ENCODE peak calls at places on chromosomes 5 and 9, in seven cellular contexts. One of them, this sample, is unnamed.

GRCh38 chr9:105911104-105911911 is 217.0 kb downstream of the TMEM38B start:
- DNase-seq in AG08396: no peak
- DNase-seq in HuH-7: peak
- DNase-seq in NCI-H69: no peak
- DNase-seq in activated CD8-positive, alpha-beta memory T cell treated with anti-CD3 and anti-CD28 coated beads, Interleukin-2, amount 10 ng/mL, durations not matched to agents 7 days and 5 days: no peak
- DNase-seq in amniotic epithelial cell: no peak
- DNase-seq in uterus: no peak
- DNase-seq in this sample: no peak

GRCh38 chr9:69677931-69678330 is 5.8 kb upstream of the APBA1 start:
- DNase-seq in AG08396: no peak
- DNase-seq in HuH-7: no peak
- DNase-seq in NCI-H69: no peak
- DNase-seq in activated CD8-positive, alpha-beta memory T cell treated with anti-CD3 and anti-CD28 coated beads, Interleukin-2, amount 10 ng/mL, durations not matched to agents 7 days and 5 days: no peak
- DNase-seq in amniotic epithelial cell: no peak
- DNase-seq in uterus: no peak
- DNase-seq in this sample: no peak

GRCh38 chr5:172777381-172778222 is 6.6 kb upstream of the DUSP1 start:
- DNase-seq in AG08396: peak
- DNase-seq in HuH-7: no peak
- DNase-seq in NCI-H69: peak
- DNase-seq in activated CD8-positive, alpha-beta memory T cell treated with anti-CD3 and anti-CD28 coated beads, Interleukin-2, amount 10 ng/mL, durations not matched to agents 7 days and 5 days: peak
- DNase-seq in amniotic epithelial cell: peak
- DNase-seq in uterus: peak
- DNase-seq in this sample: peak

GRCh38 chr5:165928971-165929370 is 2362.5 kb upstream of the WWC1 start:
- DNase-seq in AG08396: no peak
- DNase-seq in HuH-7: no peak
- DNase-seq in NCI-H69: no peak
- DNase-seq in activated CD8-positive, alpha-beta memory T cell treated with anti-CD3 and anti-CD28 coated beads, Interleukin-2, amount 10 ng/mL, durations not matched to agents 7 days and 5 days: no peak
- DNase-seq in amniotic epithelial cell: no peak
- DNase-seq in uterus: no peak
- DNase-seq in this sample: no peak

GRCh38 chr9:107737987-107738743 is 248.6 kb upstream of the KLF4 start:
- DNase-seq in AG08396: peak
- DNase-seq in HuH-7: no peak
- DNase-seq in NCI-H69: peak
- DNase-seq in activated CD8-positive, alpha-beta memory T cell treated with anti-CD3 and anti-CD28 coated beads, Interleukin-2, amount 10 ng/mL, durations not matched to agents 7 days and 5 days: no peak
- DNase-seq in amniotic epithelial cell: peak
- DNase-seq in uterus: peak
- DNase-seq in this sample: no peak

GRCh38 chr9:85522459-85523092 is 219.2 kb downstream of the AGTPBP1 start:
- DNase-seq in AG08396: peak
- DNase-seq in HuH-7: no peak
- DNase-seq in NCI-H69: peak
- DNase-seq in activated CD8-positive, alpha-beta memory T cell treated with anti-CD3 and anti-CD28 coated beads, Interleukin-2, amount 10 ng/mL, durations not matched to agents 7 days and 5 days: peak
- DNase-seq in amniotic epithelial cell: peak
- DNase-seq in uterus: no peak
- DNase-seq in this sample: peak

GRCh38 chr9:1373445-1373844 is 323.3 kb downstream of the DMRT2 start:
- DNase-seq in AG08396: no peak
- DNase-seq in HuH-7: no peak
- DNase-seq in NCI-H69: no peak
- DNase-seq in activated CD8-positive, alpha-beta memory T cell treated with anti-CD3 and anti-CD28 coated beads, Interleukin-2, amount 10 ng/mL, durations not matched to agents 7 days and 5 days: no peak
- DNase-seq in amniotic epithelial cell: no peak
- DNase-seq in uterus: no peak
- DNase-seq in this sample: no peak

GRCh38 chr9:115595951-115596742 is 478.2 kb upstream of the TNC start:
- DNase-seq in AG08396: peak
- DNase-seq in HuH-7: no peak
- DNase-seq in NCI-H69: peak
- DNase-seq in activated CD8-positive, alpha-beta memory T cell treated with anti-CD3 and anti-CD28 coated beads, Interleukin-2, amount 10 ng/mL, durations not matched to agents 7 days and 5 days: no peak
- DNase-seq in amniotic epithelial cell: peak
- DNase-seq in uterus: no peak
- DNase-seq in this sample: no peak

GRCh38 chr9:123058834-123059233 is 25.4 kb downstream of the GPR21 start:
- DNase-seq in AG08396: peak
- DNase-seq in HuH-7: peak
- DNase-seq in NCI-H69: no peak
- DNase-seq in activated CD8-positive, alpha-beta memory T cell treated with anti-CD3 and anti-CD28 coated beads, Interleukin-2, amount 10 ng/mL, durations not matched to agents 7 days and 5 days: no peak
- DNase-seq in amniotic epithelial cell: peak
- DNase-seq in uterus: no peak
- DNase-seq in this sample: no peak

GRCh38 chr9:82645591-82645990 is 417.4 kb downstream of the RASEF start:
- DNase-seq in AG08396: no peak
- DNase-seq in HuH-7: no peak
- DNase-seq in NCI-H69: peak
- DNase-seq in activated CD8-positive, alpha-beta memory T cell treated with anti-CD3 and anti-CD28 coated beads, Interleukin-2, amount 10 ng/mL, durations not matched to agents 7 days and 5 days: no peak
- DNase-seq in amniotic epithelial cell: no peak
- DNase-seq in uterus: no peak
- DNase-seq in this sample: no peak

GRCh38 chr9:68705636-68706578 is 867 bp downstream of the PIP5K1B start:
- DNase-seq in AG08396: peak
- DNase-seq in HuH-7: peak
- DNase-seq in NCI-H69: peak
- DNase-seq in activated CD8-positive, alpha-beta memory T cell treated with anti-CD3 and anti-CD28 coated beads, Interleukin-2, amount 10 ng/mL, durations not matched to agents 7 days and 5 days: no peak
- DNase-seq in amniotic epithelial cell: peak
- DNase-seq in uterus: no peak
- DNase-seq in this sample: peak

GRCh38 chr5:154214236-154215106 is 23.9 kb downstream of the GALNT10 start:
- DNase-seq in AG08396: no peak
- DNase-seq in HuH-7: no peak
- DNase-seq in NCI-H69: no peak
- DNase-seq in activated CD8-positive, alpha-beta memory T cell treated with anti-CD3 and anti-CD28 coated beads, Interleukin-2, amount 10 ng/mL, durations not matched to agents 7 days and 5 days: no peak
- DNase-seq in amniotic epithelial cell: peak
- DNase-seq in uterus: no peak
- DNase-seq in this sample: no peak

GRCh38 chr5:149002053-149002452 is 60.8 kb downstream of the SH3TC2 start:
- DNase-seq in AG08396: peak
- DNase-seq in HuH-7: peak
- DNase-seq in NCI-H69: no peak
- DNase-seq in activated CD8-positive, alpha-beta memory T cell treated with anti-CD3 and anti-CD28 coated beads, Interleukin-2, amount 10 ng/mL, durations not matched to agents 7 days and 5 days: no peak
- DNase-seq in amniotic epithelial cell: peak
- DNase-seq in uterus: no peak
- DNase-seq in this sample: no peak

GRCh38 chr9:121699271-121700164 is 48.1 kb downstream of the DAB2IP start:
- DNase-seq in AG08396: peak
- DNase-seq in HuH-7: no peak
- DNase-seq in NCI-H69: peak
- DNase-seq in activated CD8-positive, alpha-beta memory T cell treated with anti-CD3 and anti-CD28 coated beads, Interleukin-2, amount 10 ng/mL, durations not matched to agents 7 days and 5 days: peak
- DNase-seq in amniotic epithelial cell: peak
- DNase-seq in uterus: peak
- DNase-seq in this sample: peak

GRCh38 chr5:3996871-3997410 is 401.3 kb downstream of the IRX1 start:
- DNase-seq in AG08396: no peak
- DNase-seq in HuH-7: no peak
- DNase-seq in NCI-H69: no peak
- DNase-seq in activated CD8-positive, alpha-beta memory T cell treated with anti-CD3 and anti-CD28 coated beads, Interleukin-2, amount 10 ng/mL, durations not matched to agents 7 days and 5 days: no peak
- DNase-seq in amniotic epithelial cell: no peak
- DNase-seq in uterus: no peak
- DNase-seq in this sample: no peak

GRCh38 chr5:170250810-170251317 is 18.1 kb downstream of the C5orf58 start:
- DNase-seq in AG08396: no peak
- DNase-seq in HuH-7: no peak
- DNase-seq in NCI-H69: no peak
- DNase-seq in activated CD8-positive, alpha-beta memory T cell treated with anti-CD3 and anti-CD28 coated beads, Interleukin-2, amount 10 ng/mL, durations not matched to agents 7 days and 5 days: no peak
- DNase-seq in amniotic epithelial cell: no peak
- DNase-seq in uterus: no peak
- DNase-seq in this sample: no peak

GRCh38 chr5:167814828-167815227 is 476.6 kb upstream of the WWC1 start:
- DNase-seq in AG08396: peak
- DNase-seq in HuH-7: no peak
- DNase-seq in NCI-H69: no peak
- DNase-seq in activated CD8-positive, alpha-beta memory T cell treated with anti-CD3 and anti-CD28 coated beads, Interleukin-2, amount 10 ng/mL, durations not matched to agents 7 days and 5 days: no peak
- DNase-seq in amniotic epithelial cell: peak
- DNase-seq in uterus: no peak
- DNase-seq in this sample: no peak